ENCODE peak calls at places on chromosome X, in five cellular contexts. G is MCF 10A, V is T-cell, H is G401, Q is mesenchymal stem cell. B is an unnamed sample.

GRCh38 chrX:130106071-130106470 is 4.2 kb downstream of the ELF4 start:
- DNase-seq in G (peak), V (no peak), H (no peak), Q (no peak), B (peak)

GRCh38 chrX:45714864-45715263 is 514.2 kb upstream of the DIPK2B start:
- DNase-seq in G (peak), V (no peak), H (no peak), Q (peak), B (peak)

GRCh38 chrX:49269768-49270248 is at the start of gene PPP1R3F:
- DNase-seq in G (no peak), V (no peak), H (no peak), Q (no peak), B (no peak)

GRCh38 chrX:30615229-30615628 is 37.7 kb upstream of the TASL start:
- DNase-seq in G (peak), V (no peak), H (no peak), Q (no peak), B (no peak)

GRCh38 chrX:24479924-24480722 is 15.0 kb downstream of the PDK3 start:
- DNase-seq in G (peak), V (peak), H (no peak), Q (peak), B (peak)

GRCh38 chrX:67917412-67918010 is 373.7 kb downstream of the AR start:
- DNase-seq in G (no peak), V (no peak), H (no peak), Q (no peak), B (no peak)

GRCh38 chrX:11768039-11768438 is 10.0 kb downstream of the MSL3 start:
- DNase-seq in G (no peak), V (no peak), H (no peak), Q (no peak), B (no peak)

GRCh38 chrX:112888916-112889315 is 48.3 kb upstream of the AMOT start:
- DNase-seq in G (no peak), V (no peak), H (no peak), Q (no peak), B (no peak)

GRCh38 chrX:23373129-23373804 is 38.6 kb downstream of the PTCHD1 start:
- DNase-seq in G (peak), V (no peak), H (peak), Q (peak), B (peak)

GRCh38 chrX:103918584-103919335 is 43.7 kb upstream of the TMSB15B start:
- DNase-seq in G (peak), V (peak), H (peak), Q (peak), B (peak)

GRCh38 chrX:24513416-24513815 is 48.3 kb downstream of the PDK3 start:
- DNase-seq in G (no peak), V (no peak), H (no peak), Q (no peak), B (no peak)

GRCh38 chrX:40006025-40007017 is 91.4 kb downstream of the BCOR start:
- DNase-seq in G (peak), V (no peak), H (no peak), Q (peak), B (peak)

GRCh38 chrX:151155234-151155633 is 21.1 kb upstream of the GPR50 start:
- DNase-seq in G (no peak), V (no peak), H (no peak), Q (no peak), B (no peak)

GRCh38 chrX:150363561-150364346 is 637 bp downstream of the MAMLD1 start:
- DNase-seq in G (peak), V (no peak), H (peak), Q (peak), B (peak)

GRCh38 chrX:118730500-118731247 is 3.3 kb downstream of the IL13RA1 start:
- DNase-seq in G (peak), V (no peak), H (no peak), Q (peak), B (peak)

B was measured in dermis blood vessel endothelial cell.